ENCODE peak calls at places on chromosomes 4 and X, in four cellular contexts. L, J, G and F are unnamed samples.

GRCh38 chr4:137180349-137180748 is 351.9 kb downstream of the PCDH18 start:
- DNase-seq in L (no peak), G (no peak), J (no peak), F (no peak)

GRCh38 chr4:42412251-42412650 is 15.0 kb downstream of the SHISA3 start:
- DNase-seq in G (no peak), L (no peak), J (no peak), F (no peak)

GRCh38 chr4:42293967-42294822 is 103.1 kb upstream of the SHISA3 start:
- DNase-seq in L (no peak), G (no peak), J (no peak), F (no peak)

GRCh38 chr4:23337292-23337691 is 552.6 kb downstream of the PPARGC1A start:
- DNase-seq in G (no peak), J (no peak), L (no peak), F (no peak)

GRCh38 chrX:123817288-123817894 is 42.5 kb upstream of the XIAP start:
- DNase-seq in G (no peak), L (no peak), J (no peak), F (no peak)

GRCh38 chr4:154998773-154999172 is 209.7 kb upstream of the NPY2R start:
- DNase-seq in G (no peak), J (no peak), L (no peak), F (no peak)

GRCh38 chrX:71493111-71493613 is 39.7 kb upstream of the OGT start:
- DNase-seq in J (no peak), G (peak), L (no peak), F (no peak)

GRCh38 chr4:138507527-138507926 is 265.4 kb upstream of the SLC7A11 start:
- DNase-seq in L (no peak), J (no peak), G (no peak), F (no peak)

GRCh38 chr4:118410143-118410542 is 57.3 kb upstream of the PRSS12 start:
- DNase-seq in J (no peak), L (no peak), G (no peak), F (no peak)

GRCh38 chrX:30065226-30065625 is 150.1 kb upstream of the MAGEB2 start:
- DNase-seq in J (no peak), L (no peak), G (no peak), F (no peak)

GRCh38 chrX:40176256-40176978 is 78.7 kb upstream of the BCOR start:
- DNase-seq in J (peak), L (no peak), G (peak), F (no peak)

GRCh38 chr4:174494146-174494545 is 28.1 kb downstream of the HPGD start:
- DNase-seq in J (no peak), L (no peak), G (no peak), F (no peak)

GRCh38 chr4:48250980-48251379 is 18.7 kb downstream of the TEC start:
- DNase-seq in G (no peak), L (no peak), J (no peak), F (no peak)

GRCh38 chrX:50168305-50168704 is 32.5 kb downstream of the AKAP4 start:
- DNase-seq in G (no peak), L (no peak), J (no peak), F (no peak)

GRCh38 chr4:138090145-138090917 is 151.8 kb downstream of the SLC7A11 start:
- DNase-seq in J (peak), L (peak), G (peak), F (peak)

GRCh38 chr4:115470763-115471162 is 357.3 kb upstream of the NDST4 start:
- DNase-seq in L (no peak), J (no peak), G (no peak), F (no peak)

GRCh38 chrX:150361777-150362351 is 1.3 kb upstream of the MAMLD1 start:
- DNase-seq in G (no peak), J (no peak), L (no peak), F (no peak)

GRCh38 chr4:156638332-156638731 is 333.3 kb downstream of the PDGFC start:
- DNase-seq in J (no peak), L (no peak), G (no peak), F (no peak)

GRCh38 chr4:83644677-83645639 is 109.0 kb downstream of the GPAT3 start:
- DNase-seq in G (peak), L (peak), J (peak), F (peak)
- TF ChIP-seq SPI1 in G (no peak), L (no peak), J (no peak), F (no peak)

GRCh38 chr4:80074059-80074458 is 1.0 kb upstream of the ANTXR2 start:
- DNase-seq in G (no peak), L (no peak), J (no peak), F (no peak)

GRCh38 chr4:80074651-80075050 is 1.6 kb upstream of the ANTXR2 start:
- DNase-seq in J (no peak), G (no peak), L (no peak), F (no peak)

GRCh38 chr4:80071643-80072606 is 1.1 kb downstream of the ANTXR2 start:
- DNase-seq in G (peak), L (peak), J (peak), F (no peak)

GRCh38 chr4:80072607-80073361 is at the start of gene ANTXR2:
- DNase-seq in J (peak), L (no peak), G (peak), F (peak)

GRCh38 chr4:80073362-80074008 is 456 bp upstream of the ANTXR2 start:
- DNase-seq in G (peak), J (no peak), L (peak), F (peak)
- TF ChIP-seq SPI1 in G (peak), J (peak), L (peak), F (peak)

DNA sequence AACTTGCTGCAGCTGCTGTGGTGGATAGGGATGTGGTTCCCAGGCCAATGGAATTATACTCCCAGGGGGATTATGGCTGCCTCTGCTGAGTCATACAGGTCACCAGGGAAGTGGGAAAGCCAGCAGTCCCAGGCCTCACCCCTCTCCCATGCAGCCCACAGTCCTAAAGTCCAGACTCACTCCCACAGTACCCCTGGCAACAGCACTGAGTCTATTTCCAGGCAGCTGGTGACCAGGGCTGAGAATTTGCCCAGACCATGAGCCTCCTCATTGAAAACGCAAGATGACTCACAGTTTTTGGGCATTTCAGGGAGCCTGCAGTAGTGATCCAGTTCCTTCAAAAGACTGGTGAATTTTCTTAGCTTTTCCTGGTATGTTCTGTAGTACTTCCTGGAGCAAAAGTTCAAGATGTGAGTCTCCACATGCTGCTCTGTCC is 137.6 kb downstream of the NPNT start:
- DNase-seq in G (no peak), L (no peak), J (no peak), F (no peak)
- TF ChIP-seq SPI1 in G (no peak), L (no peak), J (no peak), F (no peak)

DNA sequence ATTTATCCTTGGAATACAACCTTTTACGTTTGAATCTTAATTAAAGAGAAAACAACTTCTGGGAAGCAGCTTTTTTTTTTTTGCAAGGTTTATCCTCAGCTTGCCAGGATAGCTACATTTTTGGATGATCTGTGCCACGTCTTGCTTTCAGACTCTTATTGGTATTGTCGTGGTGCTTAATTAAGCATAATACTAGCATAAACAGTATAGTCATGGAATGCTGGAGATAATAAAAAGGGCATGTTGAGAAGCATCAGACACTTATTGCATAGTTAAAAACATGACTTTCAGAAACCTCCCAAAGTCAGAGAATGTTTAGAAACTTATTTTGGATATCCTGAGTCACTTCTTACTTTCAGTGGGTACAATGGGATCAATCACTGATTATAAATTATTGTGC is 77.0 kb downstream of the PALLD start:
- DNase-seq in G (no peak), J (no peak), L (no peak), F (no peak)
- TF ChIP-seq SPI1 in G (no peak), J (no peak), L (no peak), F (no peak)